ENCODE peak calls at places on chromosome 19, in five cellular contexts. N is CD4-positive, alpha-beta T cell; B is suprapubic skin; A is upper lobe of right lung; Y is HepG2. K is an unnamed sample.
A peak's percentile ranks its signal among the peaks of the same experiment; 100 is the strongest.

GRCh38 chr19:42325896-42326771 is 699 bp downstream of the MEGF8 start:
- DNase-seq in N (no peak), Y (no peak), A (no peak), B (no peak), K (peak; percentile 68)

GRCh38 chr19:17337675-17338439 is 504 bp downstream of the GTPBP3 start:
- DNase-seq in A (no peak), B (no peak), N (peak; percentile 22), Y (no peak), K (no peak)

GRCh38 chr19:31913103-31913710 is 432.2 kb upstream of the ZNF507 start:
- DNase-seq in B (no peak), A (no peak), Y (no peak), N (no peak), K (no peak)

GRCh38 chr19:18500376-18500775 is 21.5 kb downstream of the ELL start:
- DNase-seq in A (no peak), B (no peak), N (no peak), Y (no peak), K (no peak)

GRCh38 chr19:42111811-42112210 is 20.4 kb downstream of the POU2F2 start:
- DNase-seq in Y (no peak), B (no peak), N (no peak), A (no peak), K (no peak)

GRCh38 chr19:56837892-56838679 is 2.4 kb downstream of the PEG3 start:
- DNase-seq in Y (peak; percentile 67), N (no peak), B (peak; percentile 83), A (peak; percentile 84), K (peak; percentile 78)

GRCh38 chr19:8161135-8161646 is 11.8 kb upstream of the FBN3 start:
- DNase-seq in A (no peak), N (no peak), Y (peak; percentile 65), B (no peak), K (no peak)

GRCh38 chr19:409006-409514 is at the start of gene C2CD4C:
- DNase-seq in Y (no peak), B (peak; percentile 49), A (peak; percentile 66), N (peak; percentile 17), K (no peak)

GRCh38 chr19:32010071-32010470 is 335.3 kb upstream of the ZNF507 start:
- DNase-seq in N (no peak), A (no peak), Y (no peak), B (no peak), K (no peak)

GRCh38 chr19:34494601-34495000 is 13.0 kb downstream of the WTIP start:
- DNase-seq in B (no peak), Y (no peak), N (no peak), A (no peak), K (no peak)

GRCh38 chr19:459724-460511 is 915 bp downstream of the SHC2 start:
- DNase-seq in B (no peak), A (peak; percentile 83), Y (peak; percentile 59), N (no peak), K (peak; percentile 66)

GRCh38 chr19:41354343-41354974 is 737 bp upstream of the TGFB1 start:
- DNase-seq in Y (no peak), B (no peak), A (no peak), N (no peak), K (no peak)

GRCh38 chr19:10290876-10291553 is 1.3 kb downstream of the ICAM5 start:
- DNase-seq in N (peak; percentile 34), B (no peak), A (peak; percentile 92), Y (peak; percentile 43), K (no peak)

GRCh38 chr19:53659292-53659691 is 27.5 kb downstream of the DPRX start:
- DNase-seq in B (no peak), A (no peak), N (no peak), Y (peak; percentile 65), K (no peak)

GRCh38 chr19:4077800-4078683 is 11.3 kb upstream of the ZBTB7A start:
- DNase-seq in N (peak; percentile 42), Y (no peak), B (no peak), A (peak; percentile 89), K (peak; percentile 76)

GRCh38 chr19:48962849-48963165 is 2.3 kb upstream of the FTL start:
- DNase-seq in B (no peak), A (no peak), Y (peak; percentile 47), N (no peak), K (no peak)

GRCh38 chr19:10104665-10105221 is 1.4 kb upstream of the PPAN start:
- DNase-seq in N (peak; percentile 66), A (no peak), B (no peak), Y (no peak), K (no peak)

GRCh38 chr19:642755-643727 is 3.4 kb downstream of the FGF22 start:
- DNase-seq in N (no peak), Y (no peak), A (no peak), B (no peak), K (peak; percentile 8)

GRCh38 chr19:28633223-28634030 is 579.5 kb downstream of the UQCRFS1 start:
- DNase-seq in A (no peak), Y (no peak), N (no peak), B (no peak), K (peak; percentile 58)

GRCh38 chr19:29836409-29836825 is 24.6 kb downstream of the CCNE1 start:
- DNase-seq in A (peak; percentile 25), Y (no peak), B (peak; percentile 23), N (no peak), K (no peak)

GRCh38 chr19:31448221-31448657 is 99.0 kb upstream of the TSHZ3 start:
- DNase-seq in Y (no peak), B (peak; percentile 83), N (no peak), A (peak; percentile 72), K (peak; percentile 85)

GRCh38 chr19:55431183-55431582 is 11.9 kb downstream of the SHISA7 start:
- DNase-seq in Y (no peak), N (no peak), B (no peak), A (no peak), K (no peak)

GRCh38 chr19:16447015-16447384 is 24.8 kb downstream of the EPS15L1 start:
- DNase-seq in Y (peak; percentile 80), N (no peak), A (peak; percentile 90), B (peak; percentile 91), K (peak; percentile 78)

DNA sequence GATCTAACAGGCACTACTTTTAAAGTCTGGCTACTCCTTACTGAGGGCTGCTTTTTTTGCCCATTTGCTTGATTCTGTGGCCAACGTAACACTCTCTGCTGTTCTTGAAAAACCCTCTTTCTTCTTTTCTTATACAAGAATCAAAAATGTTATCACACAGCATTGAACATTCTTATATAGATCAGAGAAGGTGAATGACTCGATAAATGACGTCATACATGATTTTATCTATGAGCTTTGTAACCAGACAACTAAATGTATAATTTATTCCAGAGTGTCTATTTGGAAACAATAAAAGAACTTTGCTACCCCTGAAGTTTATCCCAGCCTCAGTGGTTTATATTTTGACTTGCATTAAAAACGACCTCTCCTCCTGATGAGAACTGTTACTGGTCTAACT is 12.4 kb downstream of the RFX2 start:
- DNase-seq in B (no peak), A (no peak), Y (no peak), N (no peak), K (no peak)
- H3K27ac ChIP-seq in B (peak overlapping the region; percentile 65), A (peak overlapping the region; percentile 89), Y (no peak overlapping the region), N (no peak overlapping the region), K (no peak overlapping the region)

DNA sequence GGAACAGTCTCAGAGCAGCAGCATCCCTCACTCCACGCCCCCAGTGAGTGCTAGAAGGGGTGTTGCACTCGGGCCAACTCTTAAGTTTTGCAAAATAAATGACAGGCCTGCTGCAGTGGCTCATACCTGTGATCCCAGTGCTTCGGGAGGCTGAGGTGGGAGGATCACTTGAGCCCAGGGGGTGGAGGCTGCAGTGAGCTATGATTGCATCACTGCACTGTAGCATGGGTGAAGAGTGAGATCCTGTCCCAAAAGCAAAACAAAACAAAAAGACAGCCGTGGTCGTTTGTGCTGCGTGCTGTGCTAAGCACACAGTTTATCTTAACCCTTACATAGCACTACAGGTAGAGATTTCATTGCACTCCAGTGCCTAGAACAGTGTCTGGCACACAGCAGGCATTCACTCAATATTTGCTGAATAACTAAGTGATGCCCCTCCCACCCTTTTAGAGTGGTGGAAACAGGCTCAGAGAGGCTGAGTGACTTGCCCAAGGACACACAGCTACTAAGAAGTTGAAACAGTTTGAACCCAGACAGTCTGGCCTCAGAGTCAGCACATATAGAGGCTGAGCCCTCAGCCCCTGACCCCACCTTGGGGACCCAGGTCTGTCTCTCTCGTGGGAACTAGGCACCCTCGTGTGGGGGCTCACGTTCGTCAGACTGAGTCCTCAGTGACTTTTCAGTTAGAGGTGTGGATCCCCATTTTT is 18.3 kb downstream of the KCNC3 start:
- DNase-seq in B (no peak), N (no peak), A (no peak), Y (no peak), K (peak; percentile 11)
- H3K27me3 ChIP-seq in B (peaks cover 65% of the 10 kb centered on the region), N (peaks cover 71% of the 10 kb centered on the region), A (peaks cover 51% of the 10 kb centered on the region), Y (no peaks in the 10 kb centered on the region), K (peaks cover 47% of the 10 kb centered on the region)

DNA sequence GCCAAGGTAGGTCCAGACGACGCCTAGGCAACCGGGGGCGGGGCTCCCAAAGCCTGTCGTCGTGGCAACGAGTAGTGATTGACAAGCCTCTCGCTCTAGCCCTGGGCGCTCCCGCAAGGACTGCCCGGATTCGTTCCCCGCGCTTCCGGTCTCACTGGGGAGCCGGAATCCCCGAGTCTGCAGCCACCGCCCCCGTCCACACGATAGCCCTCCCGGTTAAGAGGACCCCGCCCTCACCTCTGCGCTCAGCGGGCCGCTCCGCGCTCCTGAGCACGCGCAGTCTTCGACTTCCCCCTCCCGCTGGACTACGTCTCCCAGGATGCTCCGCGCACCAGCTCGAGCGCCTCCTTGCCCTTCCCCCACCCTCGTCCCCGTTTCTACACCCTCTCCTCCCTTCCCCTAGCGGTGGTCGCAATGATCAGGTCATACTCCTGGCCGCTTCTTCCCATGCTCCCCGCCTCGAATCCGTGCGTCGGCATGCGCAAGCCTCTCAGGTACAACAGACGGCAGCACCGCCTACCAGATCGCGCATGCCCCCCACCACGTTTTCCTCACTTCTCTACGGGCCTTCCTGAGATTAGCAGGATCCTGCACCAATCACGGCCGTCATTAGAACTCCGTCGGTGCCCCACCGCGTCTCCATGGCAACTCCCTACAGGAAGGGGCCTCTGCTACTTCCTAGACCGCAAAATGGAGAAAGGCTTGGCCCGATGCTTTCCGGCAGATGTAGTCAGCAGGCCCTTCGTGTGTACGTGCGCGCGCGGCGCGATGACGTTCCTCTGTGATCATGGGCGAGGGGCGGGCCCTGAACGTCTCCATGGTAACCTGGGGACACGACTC is at the start of gene MZF1:
- DNase-seq in N (peak; percentile 99), A (peak; percentile 100), Y (peak; percentile 99), B (peak; percentile 100), K (peak; percentile 100)
- TF ChIP-seq CTCF in N (no peak), A (peak; percentile 16), Y (peak; percentile 50), B (peak; percentile 9), K (peak; percentile 11)

DNA sequence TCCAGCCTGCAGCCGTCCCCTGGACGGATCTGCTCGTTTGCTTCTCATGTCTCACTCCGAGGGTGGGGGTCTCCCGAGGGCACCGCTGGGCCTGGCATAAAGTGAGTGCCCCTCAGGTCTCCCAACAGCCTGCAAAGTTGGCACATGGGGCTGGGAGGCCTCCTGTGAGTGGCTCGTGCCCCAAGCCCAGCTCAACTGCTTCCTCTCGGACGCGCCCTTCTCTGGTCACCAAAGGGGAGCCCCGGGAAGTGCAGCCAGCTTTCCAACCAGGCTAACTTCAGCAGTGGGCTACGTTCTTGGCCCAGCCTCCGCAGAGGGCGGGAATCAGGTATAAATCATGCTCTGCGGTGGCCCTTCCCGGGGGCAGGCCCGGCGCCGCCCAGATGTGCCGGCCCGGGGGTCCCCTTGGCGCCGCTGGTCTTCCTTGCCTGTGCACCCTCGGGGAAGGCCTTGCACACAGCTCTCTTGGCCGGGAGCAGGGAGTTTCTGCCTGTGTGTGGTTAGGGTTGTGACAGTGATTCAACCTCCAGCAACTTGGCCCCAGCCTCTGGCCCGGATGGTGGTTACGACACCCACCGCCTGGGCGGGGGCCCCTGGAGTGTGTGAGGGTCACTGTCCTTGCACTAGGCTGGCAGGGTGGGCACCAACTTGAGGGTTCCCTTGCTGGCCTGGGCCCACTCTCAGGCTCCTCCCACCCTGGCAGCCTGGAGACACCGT is 20.7 kb downstream of the CEBPG start:
- DNase-seq in B (no peak), N (no peak), Y (peak; percentile 55), A (peak; percentile 75), K (peak; percentile 85)
- H3K27ac ChIP-seq in B (no peak overlapping the region), N (no peak overlapping the region), Y (peak overlapping the region; percentile 94), A (peak overlapping the region; percentile 42), K (peak overlapping the region; percentile 41)